ENCODE peak calls at places on chromosome 11, in four cellular contexts. One of them, this sample, is unnamed.

GRCh38 chr11:62889484-62890437 is 9.1 kb downstream of the SLC3A2 start:
- DNase-seq in stimulated activated CD4-positive, alpha-beta T cell treated with anti-CD3 and anti-CD28 coated beads, Interleukin-12 subunit alpha, Interleukin-12 subunit beta, amount 100 ng/mL, for 48 hours: no peak
- DNase-seq in C1 segment of cervical spinal cord: no peak
- DNase-seq in caudate nucleus: no peak
- DNase-seq in this sample: no peak

GRCh38 chr11:65516135-65516968 is 8.5 kb upstream of the SCYL1 start:
- DNase-seq in stimulated activated CD4-positive, alpha-beta T cell treated with anti-CD3 and anti-CD28 coated beads, Interleukin-12 subunit alpha, Interleukin-12 subunit beta, amount 100 ng/mL, for 48 hours: no peak
- DNase-seq in C1 segment of cervical spinal cord: no peak
- DNase-seq in caudate nucleus: no peak
- DNase-seq in this sample: no peak

GRCh38 chr11:117815262-117815803 is 9.2 kb downstream of the FXYD2 start:
- DNase-seq in stimulated activated CD4-positive, alpha-beta T cell treated with anti-CD3 and anti-CD28 coated beads, Interleukin-12 subunit alpha, Interleukin-12 subunit beta, amount 100 ng/mL, for 48 hours: peak; percentile 49
- DNase-seq in C1 segment of cervical spinal cord: no peak
- DNase-seq in caudate nucleus: no peak
- DNase-seq in this sample: no peak

GRCh38 chr11:6655020-6655789 is 404 bp downstream of the DCHS1 start:
- DNase-seq in stimulated activated CD4-positive, alpha-beta T cell treated with anti-CD3 and anti-CD28 coated beads, Interleukin-12 subunit alpha, Interleukin-12 subunit beta, amount 100 ng/mL, for 48 hours: no peak
- DNase-seq in C1 segment of cervical spinal cord: no peak
- DNase-seq in caudate nucleus: no peak
- DNase-seq in this sample: peak; percentile 81

GRCh38 chr11:67463680-67464410 is 5.2 kb downstream of the TMEM134 start:
- DNase-seq in stimulated activated CD4-positive, alpha-beta T cell treated with anti-CD3 and anti-CD28 coated beads, Interleukin-12 subunit alpha, Interleukin-12 subunit beta, amount 100 ng/mL, for 48 hours: no peak
- DNase-seq in C1 segment of cervical spinal cord: peak; percentile 42
- DNase-seq in caudate nucleus: peak; percentile 39
- DNase-seq in this sample: peak; percentile 51

GRCh38 chr11:113034591-113034990 is 73.4 kb downstream of the NCAM1 start:
- DNase-seq in stimulated activated CD4-positive, alpha-beta T cell treated with anti-CD3 and anti-CD28 coated beads, Interleukin-12 subunit alpha, Interleukin-12 subunit beta, amount 100 ng/mL, for 48 hours: no peak
- DNase-seq in C1 segment of cervical spinal cord: no peak
- DNase-seq in caudate nucleus: no peak
- DNase-seq in this sample: no peak

GRCh38 chr11:45580399-45580798 is 85.0 kb downstream of the CHST1 start:
- DNase-seq in stimulated activated CD4-positive, alpha-beta T cell treated with anti-CD3 and anti-CD28 coated beads, Interleukin-12 subunit alpha, Interleukin-12 subunit beta, amount 100 ng/mL, for 48 hours: no peak
- DNase-seq in C1 segment of cervical spinal cord: no peak
- DNase-seq in caudate nucleus: no peak
- DNase-seq in this sample: no peak

GRCh38 chr11:45646275-45646970 is 19.0 kb downstream of the CHST1 start:
- DNase-seq in stimulated activated CD4-positive, alpha-beta T cell treated with anti-CD3 and anti-CD28 coated beads, Interleukin-12 subunit alpha, Interleukin-12 subunit beta, amount 100 ng/mL, for 48 hours: no peak
- DNase-seq in C1 segment of cervical spinal cord: no peak
- DNase-seq in caudate nucleus: no peak
- DNase-seq in this sample: no peak

GRCh38 chr11:120180571-120181445 is 30.0 kb upstream of the OAF start:
- DNase-seq in stimulated activated CD4-positive, alpha-beta T cell treated with anti-CD3 and anti-CD28 coated beads, Interleukin-12 subunit alpha, Interleukin-12 subunit beta, amount 100 ng/mL, for 48 hours: no peak
- DNase-seq in C1 segment of cervical spinal cord: peak; percentile 13
- DNase-seq in caudate nucleus: no peak
- DNase-seq in this sample: peak; percentile 67

GRCh38 chr11:114296190-114296978 is at the start of gene NNMT:
- DNase-seq in stimulated activated CD4-positive, alpha-beta T cell treated with anti-CD3 and anti-CD28 coated beads, Interleukin-12 subunit alpha, Interleukin-12 subunit beta, amount 100 ng/mL, for 48 hours: no peak
- DNase-seq in C1 segment of cervical spinal cord: no peak
- DNase-seq in caudate nucleus: no peak
- DNase-seq in this sample: no peak

GRCh38 chr11:118322721-118323120 is 18.2 kb downstream of the CD3E start:
- DNase-seq in stimulated activated CD4-positive, alpha-beta T cell treated with anti-CD3 and anti-CD28 coated beads, Interleukin-12 subunit alpha, Interleukin-12 subunit beta, amount 100 ng/mL, for 48 hours: no peak
- DNase-seq in C1 segment of cervical spinal cord: no peak
- DNase-seq in caudate nucleus: no peak
- DNase-seq in this sample: no peak

GRCh38 chr11:46745328-46745727 is 26.3 kb downstream of the F2 start:
- DNase-seq in stimulated activated CD4-positive, alpha-beta T cell treated with anti-CD3 and anti-CD28 coated beads, Interleukin-12 subunit alpha, Interleukin-12 subunit beta, amount 100 ng/mL, for 48 hours: no peak
- DNase-seq in C1 segment of cervical spinal cord: no peak
- DNase-seq in caudate nucleus: no peak
- DNase-seq in this sample: no peak

GRCh38 chr11:128532571-128533091 is 54.7 kb downstream of the ETS1 start:
- DNase-seq in stimulated activated CD4-positive, alpha-beta T cell treated with anti-CD3 and anti-CD28 coated beads, Interleukin-12 subunit alpha, Interleukin-12 subunit beta, amount 100 ng/mL, for 48 hours: no peak
- DNase-seq in C1 segment of cervical spinal cord: peak; percentile 15
- DNase-seq in caudate nucleus: peak; percentile 70
- DNase-seq in this sample: no peak

GRCh38 chr11:68670208-68670992 is 13.9 kb upstream of the GAL start:
- DNase-seq in stimulated activated CD4-positive, alpha-beta T cell treated with anti-CD3 and anti-CD28 coated beads, Interleukin-12 subunit alpha, Interleukin-12 subunit beta, amount 100 ng/mL, for 48 hours: no peak
- DNase-seq in C1 segment of cervical spinal cord: no peak
- DNase-seq in caudate nucleus: no peak
- DNase-seq in this sample: no peak

GRCh38 chr11:1140642-1141490 is 16.9 kb upstream of the MUC5AC start:
- DNase-seq in stimulated activated CD4-positive, alpha-beta T cell treated with anti-CD3 and anti-CD28 coated beads, Interleukin-12 subunit alpha, Interleukin-12 subunit beta, amount 100 ng/mL, for 48 hours: no peak
- DNase-seq in C1 segment of cervical spinal cord: no peak
- DNase-seq in caudate nucleus: no peak
- DNase-seq in this sample: no peak

GRCh38 chr11:32829680-32830412 is at the start of gene PRRG4:
- DNase-seq in stimulated activated CD4-positive, alpha-beta T cell treated with anti-CD3 and anti-CD28 coated beads, Interleukin-12 subunit alpha, Interleukin-12 subunit beta, amount 100 ng/mL, for 48 hours: peak; percentile 39
- DNase-seq in C1 segment of cervical spinal cord: peak; percentile 40
- DNase-seq in caudate nucleus: peak; percentile 34
- DNase-seq in this sample: no peak

GRCh38 chr11:18731949-18732821 is 6.2 kb upstream of the IGSF22 start:
- DNase-seq in stimulated activated CD4-positive, alpha-beta T cell treated with anti-CD3 and anti-CD28 coated beads, Interleukin-12 subunit alpha, Interleukin-12 subunit beta, amount 100 ng/mL, for 48 hours: peak; percentile 39
- DNase-seq in C1 segment of cervical spinal cord: peak; percentile 16
- DNase-seq in caudate nucleus: peak; percentile 55
- DNase-seq in this sample: no peak

GRCh38 chr11:82899957-82900276 is 313 bp downstream of the PRCP start:
- DNase-seq in stimulated activated CD4-positive, alpha-beta T cell treated with anti-CD3 and anti-CD28 coated beads, Interleukin-12 subunit alpha, Interleukin-12 subunit beta, amount 100 ng/mL, for 48 hours: no peak
- DNase-seq in C1 segment of cervical spinal cord: no peak
- DNase-seq in caudate nucleus: no peak
- DNase-seq in this sample: no peak

GRCh38 chr11:96607890-96608558 is 218.2 kb downstream of the JRKL start:
- DNase-seq in stimulated activated CD4-positive, alpha-beta T cell treated with anti-CD3 and anti-CD28 coated beads, Interleukin-12 subunit alpha, Interleukin-12 subunit beta, amount 100 ng/mL, for 48 hours: no peak
- DNase-seq in C1 segment of cervical spinal cord: no peak
- DNase-seq in caudate nucleus: no peak
- DNase-seq in this sample: no peak

GRCh38 chr11:26665946-26666345 is 55.9 kb downstream of the SLC5A12 start:
- DNase-seq in stimulated activated CD4-positive, alpha-beta T cell treated with anti-CD3 and anti-CD28 coated beads, Interleukin-12 subunit alpha, Interleukin-12 subunit beta, amount 100 ng/mL, for 48 hours: no peak
- DNase-seq in C1 segment of cervical spinal cord: no peak
- DNase-seq in caudate nucleus: no peak
- DNase-seq in this sample: no peak

This sample was measured in ascending aorta.